ENCODE peak calls at places on chromosomes 2 and 18, in four cellular contexts. V is K562, K is H1, G is HepG2. Q is an unnamed sample.

GRCh38 chr2:233489666-233490065 is 76.9 kb downstream of the USP40 start:
- DNase-seq in V (no peak), K (no peak), G (no peak), Q (no peak)

GRCh38 chr2:119249311-119249710 is 25.7 kb downstream of the STEAP3 start:
- DNase-seq in V (no peak), K (no peak), G (no peak), Q (no peak)

GRCh38 chr18:3690682-3691066 is 240.7 kb downstream of the TGIF1 start:
- DNase-seq in V (no peak), K (no peak), G (no peak), Q (no peak)

GRCh38 chr18:74567805-74568204 is 29.9 kb upstream of the ZNF407 start:
- DNase-seq in V (no peak), K (no peak), G (no peak), Q (no peak)

GRCh38 chr2:7744827-7745226 is 827.6 kb downstream of the RNF144A start:
- DNase-seq in V (no peak), K (no peak), G (no peak), Q (no peak)

GRCh38 chr2:111957872-111958354 is 59.5 kb downstream of the MERTK start:
- DNase-seq in V (no peak), K (no peak), G (no peak), Q (no peak)

GRCh38 chr2:31233741-31234689 is at the start of gene EHD3:
- DNase-seq in V (peak; percentile 77), K (peak; percentile 95), G (peak; percentile 42), Q (no peak)

GRCh38 chr2:219645631-219646527 is 18.4 kb downstream of the SLC4A3 start:
- DNase-seq in V (peak; percentile 31), K (no peak), G (peak; percentile 37), Q (no peak)

GRCh38 chr2:135662088-135662487 is 79.6 kb upstream of the UBXN4 start:
- DNase-seq in V (no peak), K (no peak), G (no peak), Q (no peak)

GRCh38 chr2:127629637-127630036 is 16.3 kb upstream of the GPR17 start:
- DNase-seq in V (no peak), K (no peak), G (no peak), Q (no peak)

GRCh38 chr2:233419626-233420431 is 65.5 kb downstream of the DGKD start:
- DNase-seq in V (no peak), K (no peak), G (no peak), Q (peak; percentile 52)

GRCh38 chr2:54945401-54946219 is 104.6 kb downstream of the RTN4 start:
- DNase-seq in V (no peak), K (no peak), G (peak; percentile 45), Q (peak; percentile 15)

GRCh38 chr2:191169456-191170300 is 18.9 kb upstream of the STAT4 start:
- DNase-seq in V (no peak), K (no peak), G (no peak), Q (no peak)
- TF ChIP-seq EP300 in V (no peak), K (no peak), G (no peak), Q (no peak)

GRCh38 chr2:171671867-171672266 is 15.4 kb upstream of the DYNC1I2 start:
- DNase-seq in V (no peak), K (no peak), G (no peak), Q (no peak)
- TF ChIP-seq BRCA1 in V (no peak), K (no peak), G (no peak), Q (no peak)

GRCh38 chr2:25062461-25062860 is 20.6 kb downstream of the EFR3B start:
- DNase-seq in V (no peak), K (no peak), G (no peak), Q (no peak)
- TF ChIP-seq HDAC2 in V (no peak), K (no peak), G (no peak), Q (no peak)

DNA sequence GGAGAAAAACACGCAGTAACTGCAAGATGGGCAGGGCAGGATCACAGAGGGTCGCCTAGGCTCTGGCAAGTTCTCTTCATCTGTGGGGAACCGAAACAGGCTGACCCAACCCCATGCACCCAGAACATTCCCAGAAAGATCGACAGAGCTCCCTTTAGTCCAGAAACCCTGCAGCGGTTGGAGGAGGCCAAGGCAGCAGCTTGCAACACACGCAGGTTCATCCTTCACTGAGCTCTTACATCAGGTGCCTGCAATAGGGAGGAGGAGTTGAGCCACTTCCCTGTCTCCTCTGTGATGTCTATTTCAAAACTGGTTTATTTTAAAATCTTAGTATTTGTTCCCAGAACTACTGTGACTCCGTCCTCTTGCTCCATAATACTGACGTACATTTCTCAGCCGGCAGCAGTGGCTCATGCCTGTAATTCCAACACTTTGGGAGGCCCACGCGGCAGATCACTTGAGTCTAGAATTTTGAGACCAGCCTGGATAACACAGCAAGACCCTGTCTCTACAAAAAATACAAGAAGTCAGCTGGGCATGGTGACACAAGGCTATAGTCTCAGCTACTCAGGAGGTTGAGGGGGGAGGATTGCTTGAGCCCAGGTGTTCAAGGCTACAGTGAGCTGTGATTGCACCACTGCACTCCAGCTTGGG is 11.5 kb upstream of the SLC11A1 start:
- DNase-seq in V (no peak), K (no peak), G (peak; percentile 57), Q (no peak)
- TF ChIP-seq EP300 in V (no peak), K (no peak), G (no peak), Q (no peak)